ENCODE peak calls at places on chromosomes 4 and X, in four cellular contexts. J, I, A and M are unnamed samples.

GRCh38 chr4:10045481-10045880 is 24.2 kb upstream of the SLC2A9 start:
- DNase-seq in J (no peak), I (no peak), A (peak; percentile 93), M (no peak)

GRCh38 chr4:1851575-1852415 is 4.2 kb downstream of the LETM1 start:
- DNase-seq in J (no peak), I (no peak), A (no peak), M (no peak)

GRCh38 chrX:76427560-76428242 is at the start of gene MAGEE1:
- DNase-seq in J (peak; percentile 67), I (peak; percentile 19), A (peak; percentile 34), M (peak; percentile 75)

GRCh38 chrX:150365953-150366911 is 3.1 kb downstream of the MAMLD1 start:
- DNase-seq in J (peak; percentile 31), I (no peak), A (no peak), M (peak; percentile 41)

GRCh38 chrX:68411729-68412128 is 21.6 kb downstream of the OPHN1 start:
- DNase-seq in J (no peak), I (no peak), A (no peak), M (no peak)

GRCh38 chrX:46703980-46704379 is 54.9 kb downstream of the SLC9A7 start:
- DNase-seq in J (no peak), I (no peak), A (no peak), M (no peak)

GRCh38 chr4:80221161-80221560 is 23.9 kb downstream of the PRDM8 start:
- DNase-seq in J (no peak), I (no peak), A (no peak), M (no peak)

GRCh38 chr4:25585901-25586523 is 69.6 kb upstream of the SLC34A2 start:
- DNase-seq in J (no peak), I (no peak), A (no peak), M (no peak)

GRCh38 chr4:88859191-88859812 is 161.7 kb upstream of the NAP1L5 start:
- DNase-seq in J (no peak), I (no peak), A (no peak), M (no peak)

GRCh38 chr4:65580551-65580950 is 89.7 kb downstream of the EPHA5 start:
- DNase-seq in J (no peak), I (no peak), A (no peak), M (no peak)

GRCh38 chrX:43559643-43560042 is 96.5 kb upstream of the MAOA start:
- DNase-seq in J (peak; percentile 11), I (no peak), A (peak; percentile 39), M (peak; percentile 52)

GRCh38 chrX:9493936-9494335 is 29.1 kb downstream of the TBL1X start:
- DNase-seq in J (no peak), I (no peak), A (no peak), M (no peak)

GRCh38 chr4:164501074-164501473 is 252.9 kb upstream of the SMIM31 start:
- DNase-seq in J (no peak), I (no peak), A (no peak), M (no peak)

GRCh38 chr4:106494066-106494465 is 125.5 kb upstream of the GIMD1 start:
- DNase-seq in J (no peak), I (no peak), A (no peak), M (no peak)

GRCh38 chr4:93834371-93835066 is 6.0 kb downstream of the ATOH1 start:
- DNase-seq in J (no peak), I (no peak), A (no peak), M (peak; percentile 65)

GRCh38 chrX:54747713-54748393 is 50.2 kb downstream of the ITIH6 start:
- DNase-seq in J (no peak), I (no peak), A (no peak), M (no peak)

GRCh38 chrX:70354726-70355125 is 64.8 kb downstream of the KIF4A start:
- DNase-seq in J (no peak), I (no peak), A (no peak), M (no peak)

GRCh38 chrX:108699368-108699767 is 37.0 kb downstream of the IRS4 start:
- DNase-seq in J (no peak), I (peak; percentile 7), A (peak; percentile 13), M (no peak)

GRCh38 chr4:3767569-3768288 is 1.5 kb downstream of the ADRA2C start:
- DNase-seq in J (no peak), I (no peak), A (no peak), M (peak; percentile 71)

GRCh38 chr4:72557021-72557420 is 12.0 kb downstream of the ADAMTS3 start:
- DNase-seq in J (no peak), I (no peak), A (no peak), M (no peak)

GRCh38 chr4:85127653-85128052 is 161.2 kb upstream of the WDFY3 start:
- DNase-seq in J (peak; percentile 61), I (no peak), A (peak; percentile 34), M (peak; percentile 64)

GRCh38 chr4:74307163-74307562 is 1.1 kb upstream of the EPGN start:
- DNase-seq in J (no peak), I (no peak), A (no peak), M (no peak)
- TF ChIP-seq SP1 in J (no peak), I (no peak), A (no peak), M (no peak)

DNA sequence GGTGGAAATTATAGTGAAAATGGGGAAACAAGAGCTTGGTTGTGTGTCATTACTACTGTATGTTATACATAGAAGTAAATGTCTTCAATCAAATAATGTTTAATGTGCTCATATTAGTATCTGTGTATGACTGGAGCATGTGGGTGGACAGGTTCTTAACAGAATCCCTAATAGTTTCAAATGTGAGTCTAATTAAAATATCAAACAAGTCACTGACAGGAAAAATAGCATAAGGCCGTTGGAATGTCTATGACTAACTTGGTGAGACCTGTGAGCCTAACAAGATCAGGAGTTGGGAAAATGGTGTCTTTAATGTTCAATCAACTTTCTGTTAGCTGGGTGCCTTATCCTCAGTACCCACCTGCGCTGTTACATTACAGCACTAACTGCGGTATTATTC is 6.2 kb upstream of the CXCL3 start:
- DNase-seq in J (no peak), I (no peak), A (no peak), M (no peak)
- TF ChIP-seq ESRRA in J (no peak), I (no peak), A (no peak), M (no peak)

GRCh38 chr4:78542373-78542772 is 9.2 kb upstream of the ANXA3 start:
- DNase-seq in J (no peak), I (no peak), A (peak; percentile 30), M (no peak)
- TF ChIP-seq USF2 in J (no peak), I (no peak), A (no peak), M (no peak)

GRCh38 chrX:47817421-47817820 is 19.3 kb upstream of the ZNF81 start:
- DNase-seq in J (peak; percentile 23), I (no peak), A (no peak), M (no peak)

GRCh38 chrX:47809065-47809788 is 27.5 kb upstream of the ZNF81 start:
- DNase-seq in J (no peak), I (no peak), A (no peak), M (no peak)

GRCh38 chrX:47817897-47818296 is 18.8 kb upstream of the ZNF81 start:
- DNase-seq in J (no peak), I (no peak), A (no peak), M (no peak)

GRCh38 chrX:47815901-47816845 is 20.5 kb upstream of the ZNF81 start:
- DNase-seq in J (no peak), I (no peak), A (no peak), M (no peak)

DNA sequence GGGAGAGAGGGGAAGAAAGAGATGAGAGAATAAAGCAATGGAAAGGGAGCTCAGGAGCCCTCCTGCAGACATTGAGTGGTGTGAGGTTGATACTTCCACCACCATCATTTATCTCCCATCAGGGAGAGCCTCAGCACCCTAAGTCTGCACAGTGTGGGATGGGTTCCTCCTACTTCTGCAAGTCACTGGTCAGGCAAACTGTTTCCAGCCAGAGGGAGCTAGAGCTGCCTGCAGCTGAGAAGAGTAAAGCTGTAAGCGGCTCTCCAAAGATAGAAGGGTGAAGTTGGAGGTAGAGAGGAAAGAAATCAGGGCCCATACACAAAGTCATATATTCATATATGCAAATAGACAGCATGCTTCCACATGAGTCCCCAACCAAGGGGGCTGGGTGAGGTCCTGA is 21.8 kb upstream of the ZNF81 start:
- DNase-seq in J (no peak), I (no peak), A (no peak), M (no peak)
- TF ChIP-seq SP1 in J (no peak), I (no peak), A (no peak), M (no peak)

GRCh38 chr4:78057135-78057599 is at the start of gene FRAS1:
- DNase-seq in J (no peak), I (no peak), A (peak; percentile 62), M (peak; percentile 75)

GRCh38 chr4:78059524-78059889 is 2.4 kb downstream of the FRAS1 start:
- DNase-seq in J (peak; percentile 41), I (no peak), A (peak; percentile 87), M (peak; percentile 75)

GRCh38 chr4:78057600-78058560 is 757 bp downstream of the FRAS1 start:
- DNase-seq in J (no peak), I (no peak), A (peak; percentile 54), M (peak; percentile 37)

GRCh38 chr4:78059938-78060337 is 2.8 kb downstream of the FRAS1 start:
- DNase-seq in J (no peak), I (no peak), A (no peak), M (no peak)

DNA sequence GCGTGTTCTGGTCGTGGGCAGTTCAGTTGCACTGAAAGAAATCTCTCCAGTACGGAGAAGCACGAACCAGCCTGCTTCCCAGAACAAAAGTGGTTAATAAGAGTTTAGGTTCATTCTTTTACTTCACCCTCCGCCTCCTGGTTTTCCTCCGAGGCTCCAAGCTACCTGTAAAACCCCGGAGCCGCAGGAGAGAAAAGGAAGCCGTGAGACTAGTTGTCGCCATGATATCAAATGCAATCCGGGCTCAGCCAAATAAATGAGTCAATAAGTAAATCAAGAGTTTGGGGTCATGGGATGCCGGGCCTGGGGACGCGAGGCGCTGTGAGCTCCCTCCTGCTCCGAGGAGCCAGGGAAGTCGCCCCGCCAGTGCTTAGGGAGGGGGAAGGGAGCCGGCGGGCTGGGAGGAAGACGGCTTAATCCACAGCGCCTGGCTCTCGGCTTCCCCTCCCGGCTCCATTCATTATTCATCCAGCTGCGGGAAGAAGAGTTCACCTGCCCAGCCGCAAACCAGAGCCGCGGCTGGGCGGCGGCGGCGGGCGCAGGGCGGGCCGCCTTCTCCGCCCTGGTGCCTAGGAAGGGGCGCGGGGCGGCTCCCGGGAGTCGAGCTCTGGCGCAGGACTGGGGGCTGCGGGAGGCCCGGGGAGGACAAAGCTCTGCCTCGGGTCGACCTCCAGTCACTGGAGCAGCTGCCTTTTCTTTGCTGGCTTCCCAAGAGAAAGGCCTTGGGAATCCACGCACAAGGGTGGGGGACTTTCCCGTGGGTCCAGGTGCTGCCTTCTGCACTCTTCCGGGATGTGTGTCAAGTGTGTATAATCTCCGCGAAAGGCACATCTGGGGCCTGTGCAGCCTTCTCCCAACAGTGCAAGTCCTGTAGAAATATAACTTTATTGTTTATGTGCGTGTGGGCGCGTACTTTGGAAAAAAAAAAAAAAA is 1.7 kb downstream of the FRAS1 start:
- DNase-seq in J (no peak), I (no peak), A (peak; percentile 19), M (peak; percentile 71)
- TF ChIP-seq ESRRA in J (no peak), I (no peak), A (no peak), M (no peak)

GRCh38 chr4:153294631-153295030 is 49.9 kb upstream of the MND1 start:
- DNase-seq in J (no peak), I (no peak), A (no peak), M (no peak)

GRCh38 chr4:153293675-153294057 is 50.8 kb upstream of the MND1 start:
- DNase-seq in J (no peak), I (no peak), A (no peak), M (no peak)

GRCh38 chr4:153295131-153295755 is 49.2 kb upstream of the MND1 start:
- DNase-seq in J (peak; percentile 54), I (no peak), A (no peak), M (peak; percentile 18)

GRCh38 chr4:153297116-153297515 is 47.4 kb upstream of the MND1 start:
- DNase-seq in J (no peak), I (no peak), A (no peak), M (no peak)

GRCh38 chr4:153296424-153296823 is 48.1 kb upstream of the MND1 start:
- DNase-seq in J (no peak), I (no peak), A (no peak), M (peak; percentile 17)
- TF ChIP-seq USF2 in J (no peak), I (no peak), A (no peak), M (no peak)

GRCh38 chrX:129748265-129748664 is 9.5 kb downstream of the XPNPEP2 start:
- DNase-seq in J (no peak), I (no peak), A (no peak), M (no peak)
- TF ChIP-seq SP1 in J (no peak), I (no peak), A (no peak), M (no peak)